ENCODE peak calls at places on chromosomes 2 and 18, in four cellular contexts. K is fibroblast of the conjunctiva, W is NCI-H69, E is RWPE1. X is an unnamed sample.
A peak's percentile ranks its signal among the peaks of the same experiment; 100 is the strongest.

GRCh38 chr18:21897811-21898210 is 157.2 kb downstream of the MIB1 start:
- DNase-seq in K (peak; percentile 14), W (peak; percentile 71), E (peak; percentile 40), X (peak; percentile 44)

GRCh38 chr2:237092920-237093781 is 7.5 kb downstream of the COPS8 start:
- DNase-seq in K (peak; percentile 83), W (peak; percentile 9), E (peak; percentile 62), X (peak; percentile 78)

GRCh38 chr2:62185828-62186483 is 10.0 kb upstream of the B3GNT2 start:
- DNase-seq in K (no peak), W (no peak), E (no peak), X (no peak)

GRCh38 chr2:69770193-69770702 is 28.3 kb downstream of the ANXA4 start:
- DNase-seq in K (peak; percentile 74), W (peak; percentile 41), E (peak; percentile 82), X (peak; percentile 85)

GRCh38 chr2:10036095-10036879 is 7.1 kb upstream of the KLF11 start:
- DNase-seq in K (peak; percentile 54), W (peak; percentile 12), E (no peak), X (peak; percentile 79)

GRCh38 chr2:85324639-85325465 is 2.9 kb downstream of the TGOLN2 start:
- DNase-seq in K (no peak), W (no peak), E (no peak), X (no peak)

GRCh38 chr2:222973733-222974132 is 78.3 kb upstream of the KCNE4 start:
- DNase-seq in K (no peak), W (no peak), E (no peak), X (no peak)

GRCh38 chr2:228377533-228377932 is 196.0 kb upstream of the SPHKAP start:
- DNase-seq in K (no peak), W (no peak), E (no peak), X (no peak)

GRCh38 chr2:234240917-234241316 is 190.4 kb downstream of the SPP2 start:
- DNase-seq in K (no peak), W (no peak), E (peak; percentile 50), X (peak; percentile 80)

GRCh38 chr2:64987963-64988419 is 1.2 kb upstream of the SLC1A4 start:
- DNase-seq in K (no peak), W (no peak), E (peak; percentile 49), X (no peak)

GRCh38 chr2:118061135-118061955 is 26.9 kb upstream of the INSIG2 start:
- DNase-seq in K (peak; percentile 43), W (no peak), E (peak; percentile 48), X (peak; percentile 91)

GRCh38 chr2:652881-653480 is 24.2 kb downstream of the TMEM18 start:
- DNase-seq in K (no peak), W (no peak), E (no peak), X (no peak)

GRCh38 chr2:140246058-140246457 is 1465.9 kb upstream of the NXPH2 start:
- DNase-seq in K (no peak), W (no peak), E (no peak), X (no peak)

GRCh38 chr18:7601249-7601620 is 34.1 kb downstream of the PTPRM start:
- DNase-seq in K (no peak), W (no peak), E (no peak), X (peak; percentile 70)

GRCh38 chr2:75569546-75569945 is 8.8 kb upstream of the EVA1A start:
- DNase-seq in K (no peak), W (no peak), E (no peak), X (no peak)

GRCh38 chr2:120699292-120699691 is 36.4 kb upstream of the GLI2 start:
- DNase-seq in K (no peak), W (peak; percentile 10), E (no peak), X (no peak)

GRCh38 chr2:152304845-152305244 is 30.1 kb upstream of the FMNL2 start:
- DNase-seq in K (no peak), W (no peak), E (peak; percentile 31), X (peak; percentile 81)

GRCh38 chr2:73859721-73860586 is 31.2 kb downstream of the STAMBP start:
- DNase-seq in K (peak; percentile 58), W (no peak), E (peak; percentile 73), X (peak; percentile 63)

GRCh38 chr2:17057109-17058017 is 391.7 kb upstream of the CYRIA start:
- DNase-seq in K (no peak), W (peak; percentile 32), E (no peak), X (no peak)

GRCh38 chr18:61554117-61554776 is 221.0 kb downstream of the CDH20 start:
- DNase-seq in K (no peak), W (no peak), E (no peak), X (no peak)

GRCh38 chr18:75210274-75211001 is at the start of gene TSHZ1:
- DNase-seq in K (peak; percentile 78), W (peak; percentile 98), E (peak; percentile 81), X (peak; percentile 85)

GRCh38 chr18:54742654-54743053 is 85.6 kb upstream of the RAB27B start:
- DNase-seq in K (peak; percentile 98), W (no peak), E (peak; percentile 11), X (peak; percentile 98)

GRCh38 chr2:176473177-176473576 is 203.9 kb downstream of the MTX2 start:
- DNase-seq in K (no peak), W (peak; percentile 86), E (peak; percentile 82), X (peak; percentile 55)

GRCh38 chr2:12303181-12304030 is 413.3 kb upstream of the TRIB2 start:
- DNase-seq in K (peak; percentile 89), W (peak; percentile 3), E (peak; percentile 25), X (peak; percentile 38)

GRCh38 chr2:131048641-131049040 is 44.6 kb downstream of the FAM168B start:
- DNase-seq in K (no peak), W (no peak), E (no peak), X (no peak)

GRCh38 chr2:102103992-102104871 is 38.3 kb upstream of the IL1R1 start:
- DNase-seq in K (peak; percentile 83), W (no peak), E (peak; percentile 22), X (peak; percentile 97)

GRCh38 chr2:134919360-134920210 is 963 bp downstream of the CCNT2 start:
- DNase-seq in K (no peak), W (peak; percentile 45), E (no peak), X (no peak)

GRCh38 chr18:56919190-56919589 is 227.7 kb upstream of the BOD1L2 start:
- DNase-seq in K (no peak), W (peak; percentile 93), E (no peak), X (no peak)

GRCh38 chr2:31247671-31248070 is 13.7 kb downstream of the EHD3 start:
- DNase-seq in K (no peak), W (no peak), E (no peak), X (no peak)

GRCh38 chr2:183123117-183123958 is 905 bp upstream of the NUP35 start:
- DNase-seq in K (no peak), W (peak; percentile 50), E (no peak), X (no peak)

GRCh38 chr18:10168477-10168876 is 254.7 kb downstream of the VAPA start:
- DNase-seq in K (no peak), W (peak; percentile 69), E (no peak), X (no peak)

GRCh38 chr2:104102615-104103014 is 751.3 kb upstream of the POU3F3 start:
- DNase-seq in K (no peak), W (no peak), E (no peak), X (no peak)

GRCh38 chr18:3930126-3931012 is 480.4 kb downstream of the TGIF1 start:
- DNase-seq in K (no peak), W (no peak), E (no peak), X (no peak)

GRCh38 chr2:100935372-100935752 is 66.7 kb upstream of the RPL31 start:
- DNase-seq in K (no peak), W (no peak), E (no peak), X (peak; percentile 71)

GRCh38 chr18:62420151-62420512 is 95.0 kb downstream of the TNFRSF11A start:
- DNase-seq in K (no peak), W (no peak), E (no peak), X (peak; percentile 26)

GRCh38 chr2:19299032-19299431 is 59.4 kb downstream of the OSR1 start:
- DNase-seq in K (no peak), W (no peak), E (no peak), X (no peak)

GRCh38 chr2:143034292-143035074 is 94.7 kb upstream of the ARHGAP15 start:
- DNase-seq in K (peak; percentile 72), W (peak; percentile 69), E (peak; percentile 65), X (peak; percentile 80)

GRCh38 chr2:102303589-102303988 is 7.8 kb upstream of the IL1RL1 start:
- DNase-seq in K (no peak), W (no peak), E (no peak), X (no peak)

GRCh38 chr2:174673405-174673804 is 75.8 kb upstream of the WIPF1 start:
- DNase-seq in K (no peak), W (no peak), E (no peak), X (peak; percentile 31)

X was measured in AG10803.